ENCODE peak calls at places on chromosomes 4 and X, in five cellular contexts. P is HepG2, M is GM12878, X is K562, T is HEK293T. D is an unnamed sample.
A peak's percentile ranks its signal among the peaks of the same experiment; 100 is the strongest.

GRCh38 chr4:129092636-129093172 is 635 bp downstream of the SCLT1 start:
- DNase-seq in T (no peak), X (no peak), M (no peak), P (no peak), D (no peak)

GRCh38 chrX:22192419-22193086 is 80.2 kb upstream of the CBLL2 start:
- DNase-seq in X (peak; percentile 32), T (peak; percentile 75), M (peak; percentile 3), P (peak; percentile 38), D (peak; percentile 47)

GRCh38 chr4:83561381-83561780 is 25.5 kb downstream of the GPAT3 start:
- DNase-seq in M (no peak), X (no peak), T (no peak), P (peak; percentile 55), D (no peak)

GRCh38 chr4:110200673-110201072 is 2.3 kb upstream of the ELOVL6 start:
- DNase-seq in T (no peak), X (no peak), M (no peak), P (peak; percentile 35), D (no peak)

GRCh38 chrX:20333672-20334071 is 67.0 kb upstream of the RPS6KA3 start:
- DNase-seq in T (no peak), P (no peak), M (no peak), X (no peak), D (no peak)

GRCh38 chr4:184795214-184795844 is 30.4 kb downstream of the ACSL1 start:
- DNase-seq in X (no peak), P (no peak), T (no peak), M (no peak), D (no peak)

GRCh38 chrX:40832723-40833122 is 97.4 kb upstream of the MED14 start:
- DNase-seq in M (no peak), P (no peak), X (no peak), T (no peak), D (no peak)

GRCh38 chr4:7924163-7924562 is 15.5 kb downstream of the AFAP1 start:
- DNase-seq in P (peak; percentile 80), X (no peak), M (no peak), T (no peak), D (no peak)

GRCh38 chr4:126124817-126125216 is 810.1 kb downstream of the FAT4 start:
- DNase-seq in P (no peak), T (no peak), M (no peak), X (no peak), D (no peak)

GRCh38 chr4:2136736-2137135 is 77.6 kb downstream of the NAT8L start:
- DNase-seq in T (no peak), P (no peak), X (no peak), M (no peak), D (no peak)

GRCh38 chr4:70842761-70843435 is 3.2 kb upstream of the GRSF1 start:
- DNase-seq in X (no peak), T (no peak), M (no peak), P (peak; percentile 25), D (no peak)

GRCh38 chrX:85996555-85996954 is 50.8 kb downstream of the CHM start:
- DNase-seq in P (no peak), T (no peak), X (no peak), M (no peak), D (no peak)

GRCh38 chr4:87058272-87059073 is 123.7 kb downstream of the AFF1 start:
- DNase-seq in M (no peak), P (no peak), X (peak; percentile 67), T (peak; percentile 43), D (no peak)

GRCh38 chr4:55258152-55258863 is 87.7 kb upstream of the SRD5A3 start:
- DNase-seq in M (no peak), X (no peak), T (no peak), P (no peak), D (no peak)

GRCh38 chr4:102578819-102579218 is 77.7 kb downstream of the NFKB1 start:
- DNase-seq in M (no peak), T (no peak), X (no peak), P (no peak), D (no peak)

GRCh38 chr4:48058620-48059530 is 42.3 kb downstream of the NIPAL1 start:
- DNase-seq in T (no peak), M (no peak), P (no peak), X (no peak), D (no peak)

GRCh38 chr4:151717271-151717670 is 43.5 kb downstream of the GATB start:
- DNase-seq in T (no peak), X (no peak), M (no peak), P (no peak), D (no peak)

GRCh38 chr4:36214735-36215485 is 29.4 kb downstream of the ARAP2 start:
- DNase-seq in X (no peak), T (no peak), P (no peak), M (no peak), D (no peak)

GRCh38 chrX:106891762-106892161 is 11.4 kb downstream of the RIPPLY1 start:
- DNase-seq in X (no peak), P (no peak), M (no peak), T (no peak), D (no peak)

GRCh38 chrX:28888421-28888820 is 301.2 kb downstream of the IL1RAPL1 start:
- DNase-seq in X (no peak), P (no peak), T (no peak), M (no peak), D (no peak)

GRCh38 chr4:113419631-113420030 is 341.9 kb downstream of the CAMK2D start:
- DNase-seq in T (no peak), M (no peak), X (no peak), P (no peak), D (no peak)

GRCh38 chr4:121819216-121819980 is 4.3 kb downstream of the CCNA2 start:
- DNase-seq in X (no peak), P (no peak), T (no peak), M (no peak), D (no peak)

GRCh38 chrX:110218591-110218990 is 99.3 kb downstream of the AMMECR1 start:
- DNase-seq in M (no peak), P (no peak), X (no peak), T (no peak), D (no peak)

GRCh38 chr4:88630756-88631155 is 38.5 kb downstream of the HERC3 start:
- DNase-seq in T (no peak), X (no peak), M (no peak), P (no peak), D (no peak)

GRCh38 chr4:3310301-3311094 is 17.7 kb downstream of the RGS12 start:
- DNase-seq in X (no peak), M (no peak), P (no peak), T (no peak), D (no peak)

GRCh38 chr4:55754754-55755350 is 64.7 kb upstream of the EXOC1L start:
- DNase-seq in M (no peak), P (no peak), X (no peak), T (no peak), D (no peak)

GRCh38 chr4:15457401-15458201 is 12.1 kb upstream of the CC2D2A start:
- DNase-seq in T (peak; percentile 46), M (peak; percentile 20), X (peak; percentile 30), P (peak; percentile 24), D (peak; percentile 32)

GRCh38 chrX:123330229-123330942 is 146.3 kb downstream of the GRIA3 start:
- DNase-seq in X (no peak), M (no peak), T (no peak), P (no peak), D (no peak)

GRCh38 chrX:127570276-127570675 is 481.9 kb downstream of the ACTRT1 start:
- DNase-seq in T (no peak), P (no peak), M (no peak), X (no peak), D (no peak)

GRCh38 chr4:31130930-31131329 is 410.8 kb downstream of the PCDH7 start:
- DNase-seq in T (no peak), M (no peak), X (no peak), P (no peak), D (no peak)

GRCh38 chr4:55635760-55636621 is at the start of gene NMU:
- DNase-seq in M (no peak), X (peak; percentile 76), P (peak; percentile 13), T (peak; percentile 57), D (peak; percentile 87)

GRCh38 chrX:23783569-23784486 is 855 bp downstream of the SAT1 start:
- DNase-seq in X (no peak), T (no peak), M (no peak), P (no peak), D (no peak)

GRCh38 chr4:3644849-3645627 is 112.8 kb upstream of the LRPAP1 start:
- DNase-seq in P (no peak), M (no peak), X (peak; percentile 44), T (no peak), D (no peak)

GRCh38 chrX:78522601-78523000 is 136.5 kb downstream of the RTL3 start:
- DNase-seq in M (no peak), X (no peak), P (no peak), T (no peak), D (no peak)

GRCh38 chr4:74433541-74434172 is 11.3 kb upstream of the AREG start:
- DNase-seq in M (no peak), X (peak; percentile 45), P (peak; percentile 69), T (no peak), D (peak; percentile 8)

GRCh38 chr4:102574317-102574716 is 73.2 kb downstream of the NFKB1 start:
- DNase-seq in M (no peak), T (no peak), X (no peak), P (no peak), D (no peak)

GRCh38 chr4:80361329-80361900 is 25.9 kb downstream of the CFAP299 start:
- DNase-seq in X (peak; percentile 13), P (peak; percentile 5), T (peak; percentile 16), M (no peak), D (peak; percentile 21)

GRCh38 chr4:5998333-5998936 is 19.8 kb downstream of the C4orf50 start:
- DNase-seq in P (peak; percentile 50), T (peak; percentile 83), M (no peak), X (peak; percentile 64), D (peak; percentile 88)
- TF ChIP-seq FOXM1 in P (no peak), T (no peak), M (no peak), X (no peak), D (no peak)

GRCh38 chrX:17000751-17001150 is 54.3 kb downstream of the REPS2 start:
- DNase-seq in M (no peak), P (peak; percentile 55), T (no peak), X (no peak), D (no peak)
- TF ChIP-seq FOXM1 in M (no peak), P (no peak), T (no peak), X (no peak), D (no peak)

GRCh38 chrX:5829469-5829868 is 399.2 kb downstream of the NLGN4X start:
- DNase-seq in M (no peak), T (no peak), X (no peak), P (no peak), D (no peak)

GRCh38 chrX:5823861-5824260 is 404.8 kb downstream of the NLGN4X start:
- DNase-seq in M (no peak), X (no peak), T (no peak), P (no peak), D (peak; percentile 1)

GRCh38 chrX:5829060-5829459 is 399.6 kb downstream of the NLGN4X start:
- DNase-seq in P (no peak), T (no peak), M (no peak), X (no peak), D (no peak)
- TF ChIP-seq FOXM1 in P (no peak), T (no peak), M (no peak), X (no peak), D (no peak)

DNA sequence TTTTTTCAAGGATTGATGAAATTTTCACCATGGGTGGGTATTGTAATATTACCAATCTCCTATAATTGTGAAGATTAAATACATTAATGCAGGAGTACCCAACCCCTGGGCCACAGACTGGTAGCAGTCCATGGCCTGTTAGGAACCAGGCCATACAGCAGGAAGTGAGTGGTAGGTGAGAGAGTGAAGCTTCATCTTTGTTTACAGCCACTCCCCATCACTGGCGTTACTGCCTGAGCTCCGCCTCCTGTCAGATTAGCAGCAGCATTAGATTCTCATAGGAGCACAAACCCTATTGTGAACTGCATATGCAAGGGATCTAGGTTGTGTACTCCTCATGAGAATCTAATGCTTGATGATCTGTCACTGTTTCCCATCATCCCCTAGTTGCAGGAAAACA is 15.1 kb downstream of the RAPGEF2 start:
- DNase-seq in M (no peak), T (no peak), P (no peak), X (no peak), D (no peak)
- TF ChIP-seq FOXM1 in M (no peak), T (no peak), P (no peak), X (no peak), D (no peak)